ENCODE peak calls at places on chromosomes 2 and 18, in four cellular contexts. V, Q, J and O are unnamed samples.

GRCh38 chr2:144449028-144449406 is 70.9 kb downstream of the ZEB2 start:
- DNase-seq in Q (no peak), J (no peak), V (no peak), O (no peak)

GRCh38 chr2:162199913-162200312 is 43.3 kb downstream of the FAP start:
- DNase-seq in Q (no peak), V (no peak), J (no peak), O (no peak)

GRCh38 chr18:5073026-5073944 is 123.8 kb downstream of the AKAIN1 start:
- DNase-seq in J (no peak), V (peak; percentile 2), Q (no peak), O (peak; percentile 30)

GRCh38 chr2:162731917-162732804 is 106.4 kb downstream of the KCNH7 start:
- DNase-seq in Q (no peak), V (no peak), J (no peak), O (no peak)

GRCh38 chr2:148926291-148926961 is 51.4 kb downstream of the KIF5C start:
- DNase-seq in V (no peak), Q (no peak), J (peak; percentile 58), O (peak; percentile 22)

GRCh38 chr18:67730884-67731283 is 214.4 kb upstream of the DSEL start:
- DNase-seq in Q (peak; percentile 53), V (peak; percentile 73), J (no peak), O (peak; percentile 96)

GRCh38 chr2:187360286-187360685 is 87.8 kb downstream of the CALCRL start:
- DNase-seq in J (no peak), V (no peak), Q (no peak), O (peak; percentile 97)

GRCh38 chr2:61959381-61960293 is 54.2 kb downstream of the COMMD1 start:
- DNase-seq in V (no peak), Q (no peak), J (no peak), O (peak; percentile 71)

GRCh38 chr18:32389868-32390267 is 80.8 kb downstream of the GAREM1 start:
- DNase-seq in V (no peak), J (peak; percentile 81), Q (no peak), O (peak; percentile 50)

GRCh38 chr2:118812530-118812929 is 34.9 kb downstream of the EN1 start:
- DNase-seq in Q (no peak), J (no peak), V (no peak), O (no peak)

GRCh38 chr18:13308369-13308768 is 89.8 kb downstream of the LDLRAD4 start:
- DNase-seq in Q (no peak), J (no peak), V (no peak), O (no peak)

GRCh38 chr2:197908940-197909339 is 104.5 kb downstream of the PLCL1 start:
- DNase-seq in J (no peak), V (no peak), Q (no peak), O (no peak)

GRCh38 chr2:172021955-172022354 is 22.2 kb downstream of the METAP1D start:
- DNase-seq in V (peak; percentile 54), Q (no peak), J (no peak), O (no peak)

GRCh38 chr2:26993768-26994167 is 23.3 kb downstream of the MAPRE3 start:
- DNase-seq in J (no peak), V (no peak), Q (no peak), O (no peak)

GRCh38 chr18:62525611-62526010 is 2.8 kb downstream of the ZCCHC2 start:
- DNase-seq in J (no peak), Q (no peak), V (no peak), O (no peak)

GRCh38 chr2:43539991-43540860 is 55.6 kb downstream of the THADA start:
- DNase-seq in Q (peak; percentile 97), V (peak; percentile 35), J (peak; percentile 56), O (peak; percentile 99)

GRCh38 chr18:32300914-32301313 is 111.1 kb downstream of the MEP1B start:
- DNase-seq in Q (no peak), J (no peak), V (no peak), O (no peak)

GRCh38 chr2:207311316-207312005 is 145.7 kb upstream of the KLF7 start:
- DNase-seq in Q (peak; percentile 83), V (peak; percentile 99), J (peak; percentile 49), O (peak; percentile 93)

GRCh38 chr2:181678033-181678586 is 2.2 kb downstream of the NEUROD1 start:
- DNase-seq in Q (no peak), J (peak; percentile 69), V (peak; percentile 59), O (peak; percentile 46)

GRCh38 chr2:109290887-109291675 is 162.1 kb downstream of the SH3RF3 start:
- DNase-seq in V (peak; percentile 39), J (no peak), Q (peak; percentile 7), O (peak; percentile 7)

GRCh38 chr2:123993728-123994323 is 31.3 kb upstream of the CNTNAP5 start:
- DNase-seq in V (peak; percentile 14), Q (no peak), J (no peak), O (peak; percentile 36)
- TF ChIP-seq CTCF in V (peak; percentile 56), Q (peak; percentile 30), J (peak; percentile 47), O (peak; percentile 60)

GRCh38 chr2:127829845-127830246 is 18.9 kb upstream of the WDR33 start:
- DNase-seq in Q (peak; percentile 3), V (no peak), J (no peak), O (peak; percentile 37)
- H3K4me3 ChIP-seq in Q (no peak overlapping the region), V (no peak overlapping the region), J (no peak overlapping the region), O (no peak overlapping the region)

GRCh38 chr2:110660558-110660957 is 17.3 kb downstream of the BUB1 start:
- DNase-seq in J (no peak), V (no peak), Q (no peak), O (no peak)

GRCh38 chr2:110664135-110664534 is 13.7 kb downstream of the BUB1 start:
- DNase-seq in Q (no peak), J (no peak), V (no peak), O (no peak)

GRCh38 chr2:110667061-110667460 is 10.8 kb downstream of the BUB1 start:
- DNase-seq in V (no peak), Q (no peak), J (no peak), O (no peak)

GRCh38 chr2:110659248-110659647 is 18.6 kb downstream of the BUB1 start:
- DNase-seq in Q (no peak), V (peak; percentile 29), J (no peak), O (peak; percentile 48)

GRCh38 chr2:110662560-110662959 is 15.3 kb downstream of the BUB1 start:
- DNase-seq in J (no peak), V (peak; percentile 70), Q (no peak), O (no peak)
- H3K36me3 ChIP-seq in J (no peaks in the 10 kb centered on the region), V (no peaks in the 10 kb centered on the region), Q (no peaks in the 10 kb centered on the region), O (no peaks in the 10 kb centered on the region)

DNA sequence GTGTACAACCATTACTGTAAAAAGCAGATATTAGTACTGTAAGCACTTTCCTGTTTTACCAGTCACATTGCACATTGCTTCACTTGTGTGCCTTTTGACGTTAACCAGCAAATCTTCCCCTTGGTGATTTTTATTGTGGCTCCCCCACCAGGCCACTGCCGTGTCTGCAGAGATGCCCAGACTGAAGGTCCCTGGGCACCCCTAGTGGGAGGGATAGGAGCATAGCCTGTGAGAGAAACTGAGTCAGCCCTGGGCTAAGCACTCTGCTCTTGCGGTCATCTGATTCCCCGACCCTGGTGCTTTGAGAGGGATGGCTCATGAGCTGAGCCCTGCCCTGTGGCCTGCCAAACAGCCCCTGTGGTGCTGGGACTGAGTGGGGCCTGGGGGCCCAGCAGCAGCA is 73.4 kb downstream of the INPP4A start:
- DNase-seq in V (no peak), Q (no peak), J (no peak), O (peak; percentile 38)
- TF ChIP-seq CTCF in V (peak; percentile 68), Q (peak; percentile 19), J (peak; percentile 54), O (peak; percentile 39)